ENCODE peak calls at places on chromosomes 12 and 14, in seven cellular contexts. N is bronchial epithelial cell, W is Peyer's patch, O is AML-193, M is mesenchymal stem cell, V is pancreas, P is RWPE1. J is an unnamed sample.

GRCh38 chr12:93441111-93441616 is 583 bp downstream of the UBE2N start:
- DNase-seq in N (no peak), W (peak; percentile 69), O (no peak), M (peak; percentile 39), V (peak; percentile 82), P (peak; percentile 36), J (peak; percentile 69)

GRCh38 chr12:124913474-124914391 is 717 bp downstream of the UBC start:
- DNase-seq in N (peak; percentile 50), W (peak; percentile 98), O (no peak), M (no peak), V (peak; percentile 96), P (no peak), J (peak; percentile 81)

GRCh38 chr12:15608931-15609330 is 180.3 kb downstream of the EPS8 start:
- DNase-seq in N (no peak), W (no peak), O (no peak), M (no peak), V (no peak), P (no peak), J (no peak)

GRCh38 chr12:46187023-46187422 is 81.8 kb downstream of the SLC38A1 start:
- DNase-seq in N (peak; percentile 60), W (no peak), O (no peak), M (peak; percentile 6), V (no peak), P (no peak), J (no peak)

GRCh38 chr12:51056242-51056641 is 8.1 kb downstream of the LETMD1 start:
- DNase-seq in N (peak; percentile 95), W (no peak), O (peak; percentile 66), M (no peak), V (no peak), P (peak; percentile 84), J (no peak)

GRCh38 chr12:111788178-111788654 is 21.5 kb downstream of the ALDH2 start:
- DNase-seq in N (no peak), W (peak; percentile 65), O (peak; percentile 25), M (peak; percentile 35), V (peak; percentile 87), P (peak; percentile 19), J (no peak)

GRCh38 chr14:49957089-49957852 is 64.4 kb downstream of the ARF6 start:
- DNase-seq in N (no peak), W (no peak), O (no peak), M (no peak), V (no peak), P (no peak), J (no peak)

GRCh38 chr12:10031771-10032175 is 1.3 kb downstream of the CLEC9A start:
- DNase-seq in N (peak; percentile 81), W (no peak), O (no peak), M (peak; percentile 86), V (no peak), P (peak; percentile 13), J (no peak)

GRCh38 chr12:71315328-71315960 is 124.2 kb upstream of the LGR5 start:
- DNase-seq in N (peak; percentile 28), W (no peak), O (no peak), M (no peak), V (no peak), P (no peak), J (no peak)

GRCh38 chr12:118061876-118062791 is 1.2 kb upstream of the WSB2 start:
- DNase-seq in N (peak; percentile 42), W (peak; percentile 56), O (peak; percentile 39), M (peak; percentile 69), V (peak; percentile 39), P (peak; percentile 62), J (peak; percentile 84)

GRCh38 chr12:118459110-118459509 is 82.8 kb downstream of the SUDS3 start:
- DNase-seq in N (no peak), W (no peak), O (no peak), M (no peak), V (no peak), P (no peak), J (no peak)

GRCh38 chr12:73266206-73266605 is 994.0 kb downstream of the TRHDE start:
- DNase-seq in N (no peak), W (no peak), O (no peak), M (no peak), V (no peak), P (no peak), J (no peak)

GRCh38 chr14:105879867-105880561 is 353.6 kb downstream of the TMEM121 start:
- DNase-seq in N (no peak), W (peak; percentile 28), O (no peak), M (no peak), V (peak; percentile 67), P (no peak), J (no peak)

GRCh38 chr14:70641548-70642312 is at the start of gene TTC9:
- DNase-seq in N (no peak), W (peak; percentile 50), O (no peak), M (no peak), V (peak; percentile 57), P (no peak), J (no peak)

GRCh38 chr12:120104924-120105323 is 11.6 kb downstream of the RAB35 start:
- DNase-seq in N (no peak), W (no peak), O (no peak), M (no peak), V (no peak), P (no peak), J (no peak)

GRCh38 chr14:83085141-83085540 is 1551.5 kb upstream of the SEL1L start:
- DNase-seq in N (no peak), W (no peak), O (no peak), M (no peak), V (no peak), P (no peak), J (no peak)

GRCh38 chr14:95527392-95528002 is 7.4 kb upstream of the GLRX5 start:
- DNase-seq in N (peak; percentile 54), W (peak; percentile 83), O (peak; percentile 67), M (peak; percentile 79), V (no peak), P (no peak), J (no peak)